ENCODE peak calls at places on chromosomes 7 and 10, in six cellular contexts. I is HFF-Myc, M is SK-N-SH, S is heart left ventricle, H is lower leg skin, A is tibial nerve. V is an unnamed sample.

GRCh38 chr10:125911145-125911544 is 14.8 kb downstream of the FANK1 start:
- DNase-seq in I (no peak), M (no peak), S (no peak), H (no peak), A (no peak), V (no peak)

GRCh38 chr7:138864667-138865066 is 66.7 kb upstream of the ATP6V0A4 start:
- DNase-seq in I (peak; percentile 31), M (no peak), S (no peak), H (peak; percentile 52), A (no peak), V (no peak)

GRCh38 chr10:26475448-26475847 is 37.3 kb downstream of the APBB1IP start:
- DNase-seq in I (no peak), M (no peak), S (no peak), H (no peak), A (no peak), V (no peak)

GRCh38 chr10:5528989-5529701 is 4.4 kb downstream of the CALML3 start:
- DNase-seq in I (no peak), M (no peak), S (no peak), H (no peak), A (no peak), V (no peak)

GRCh38 chr10:6694447-6695155 is 114.5 kb upstream of the PRKCQ start:
- DNase-seq in I (no peak), M (no peak), S (no peak), H (no peak), A (no peak), V (no peak)

GRCh38 chr7:96426027-96426426 is 104.1 kb upstream of the SLC25A13 start:
- DNase-seq in I (no peak), M (no peak), S (no peak), H (no peak), A (no peak), V (no peak)

GRCh38 chr7:158096582-158096981 is 491.0 kb downstream of the PTPRN2 start:
- DNase-seq in I (no peak), M (no peak), S (no peak), H (no peak), A (no peak), V (peak; percentile 59)

GRCh38 chr10:48455055-48455391 is 148.5 kb downstream of the MAPK8 start:
- DNase-seq in I (no peak), M (no peak), S (no peak), H (no peak), A (no peak), V (peak; percentile 66)

GRCh38 chr7:5510426-5511045 is 86.9 kb upstream of the TNRC18 start:
- DNase-seq in I (no peak), M (no peak), S (no peak), H (no peak), A (no peak), V (no peak)

GRCh38 chr7:81618400-81619014 is 151.3 kb downstream of the HGF start:
- DNase-seq in I (peak; percentile 85), M (no peak), S (no peak), H (no peak), A (no peak), V (no peak)

GRCh38 chr7:11472646-11473045 is 359.4 kb downstream of the THSD7A start:
- DNase-seq in I (no peak), M (no peak), S (no peak), H (no peak), A (no peak), V (no peak)

GRCh38 chr10:97708976-97709745 is 4.4 kb upstream of the MARVELD1 start:
- DNase-seq in I (no peak), M (peak; percentile 58), S (peak; percentile 51), H (peak; percentile 83), A (peak; percentile 94), V (peak; percentile 88)

GRCh38 chr7:129351320-129351719 is 82.9 kb upstream of the STRIP2 start:
- DNase-seq in I (no peak), M (no peak), S (no peak), H (no peak), A (no peak), V (no peak)

GRCh38 chr7:155913719-155914118 is 101.5 kb upstream of the SHH start:
- DNase-seq in I (no peak), M (no peak), S (no peak), H (no peak), A (no peak), V (no peak)

GRCh38 chr7:142603870-142604448 is 145.3 kb upstream of the PRSS1 start:
- DNase-seq in I (peak; percentile 64), M (peak; percentile 81), S (no peak), H (no peak), A (peak; percentile 69), V (no peak)

GRCh38 chr10:119209736-119210355 is 2.5 kb downstream of the GRK5 start:
- DNase-seq in I (no peak), M (no peak), S (no peak), H (no peak), A (no peak), V (no peak)

GRCh38 chr7:2032876-2033407 is 199.8 kb downstream of the MAD1L1 start:
- DNase-seq in I (no peak), M (peak; percentile 26), S (no peak), H (no peak), A (no peak), V (no peak)

DNA sequence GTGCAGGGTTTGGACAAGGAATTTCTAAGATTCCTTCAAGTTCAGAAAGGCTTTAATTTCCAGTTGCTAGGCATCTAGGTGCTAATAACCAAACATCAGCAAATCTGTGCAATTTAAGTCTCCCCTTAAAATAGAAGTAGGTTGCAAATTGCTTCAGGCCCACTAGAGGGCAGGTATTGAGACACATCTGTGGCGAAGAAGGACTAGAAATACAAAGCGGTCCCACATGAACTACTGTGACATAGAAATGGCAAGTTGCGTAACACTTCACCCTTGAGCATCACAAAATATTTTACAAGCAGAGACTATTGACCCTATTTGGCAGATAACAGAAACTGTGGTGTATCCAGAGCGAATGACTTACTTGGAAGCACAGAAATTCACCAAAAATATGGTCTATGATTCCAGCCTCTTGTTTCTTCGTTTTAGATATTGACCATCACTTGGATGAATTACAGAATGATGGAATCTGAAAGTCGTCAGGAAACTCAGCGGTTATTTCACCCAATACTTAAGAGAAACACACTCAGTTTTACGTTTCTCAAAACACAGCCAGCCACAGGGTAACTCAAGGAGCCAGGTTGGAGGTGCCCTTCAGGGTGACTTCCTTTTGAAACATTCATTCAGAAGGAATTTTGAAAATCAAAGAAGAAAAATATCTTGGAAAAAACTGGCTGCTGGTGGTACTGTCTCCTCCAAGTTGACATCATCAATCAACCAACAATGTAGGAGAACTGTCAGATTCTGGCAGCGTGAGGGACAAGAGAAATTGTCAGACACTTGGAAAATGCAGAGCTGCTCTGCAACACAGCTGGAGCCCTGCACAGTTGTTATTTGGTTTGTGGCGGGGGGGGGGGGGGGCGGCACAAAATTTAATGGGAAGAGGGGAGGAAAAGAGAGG is 256.3 kb upstream of the MINDY3 start:
- DNase-seq in I (no peak), M (peak; percentile 30), S (no peak), H (peak; percentile 25), A (no peak), V (no peak)
- TF ChIP-seq CTCF in I (peak; percentile 28), M (peak; percentile 37), S (peak; percentile 54), H (no peak), A (no peak), V (peak; percentile 55)

DNA sequence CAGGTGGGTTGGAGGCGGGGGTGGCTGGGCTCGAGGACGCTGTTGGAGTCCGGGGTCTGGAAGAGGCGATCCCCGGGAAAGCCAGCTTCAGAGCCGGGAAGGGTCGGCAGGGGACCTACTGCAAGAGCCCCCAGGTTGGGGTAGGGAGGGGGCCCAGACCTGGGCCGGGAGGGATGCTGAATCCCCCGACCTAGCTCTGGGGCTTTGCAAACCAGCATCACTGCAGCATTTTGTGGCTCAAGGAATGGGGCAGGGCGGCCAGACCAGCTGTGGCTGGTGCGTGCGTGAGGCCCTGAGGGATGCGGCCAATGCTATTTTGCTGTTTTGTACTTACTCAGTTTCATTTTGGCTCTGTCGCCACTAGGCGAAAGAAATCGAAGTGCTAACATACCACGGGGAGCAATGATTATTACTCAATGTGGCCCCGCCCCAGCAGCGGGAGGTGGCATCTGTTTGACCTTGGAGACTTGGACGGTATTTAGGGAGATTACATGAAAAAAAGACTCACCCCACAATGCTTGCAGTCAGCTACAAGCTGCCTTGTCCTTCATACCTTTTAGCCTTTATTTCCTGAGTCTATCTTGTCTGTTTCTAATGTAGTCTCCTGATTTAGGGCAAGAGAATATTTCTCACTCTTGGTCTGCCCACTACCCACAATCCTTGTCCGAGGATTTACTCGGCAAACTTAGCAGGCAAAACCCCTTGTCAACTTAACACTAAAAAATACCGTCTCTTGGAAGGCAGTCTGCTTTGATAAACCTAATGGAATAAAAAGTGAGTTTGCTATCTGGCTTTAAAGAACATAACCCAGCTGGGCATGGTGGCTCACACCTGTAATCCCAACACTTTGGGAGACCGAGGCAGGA is 16.2 kb downstream of the HSPB1 start:
- DNase-seq in I (no peak), M (peak; percentile 79), S (peak; percentile 76), H (peak; percentile 88), A (peak; percentile 86), V (peak; percentile 88)
- TF ChIP-seq CTCF in I (no peak), M (peak; percentile 52), S (peak; percentile 42), H (no peak), A (peak; percentile 63), V (peak; percentile 53)

GRCh38 chr7:121126801-121127534 is 138.5 kb downstream of the CPED1 start:
- DNase-seq in I (no peak), M (peak; percentile 4), S (no peak), H (no peak), A (no peak), V (no peak)
- TF ChIP-seq CTCF in I (no peak), M (peak; percentile 62), S (peak; percentile 36), H (no peak), A (no peak), V (peak; percentile 68)

GRCh38 chr10:68829494-68829893 is 2.2 kb downstream of the STOX1 start:
- DNase-seq in I (no peak), M (no peak), S (no peak), H (no peak), A (no peak), V (no peak)

GRCh38 chr10:68828833-68829232 is 1.5 kb downstream of the STOX1 start:
- DNase-seq in I (no peak), M (no peak), S (no peak), H (no peak), A (no peak), V (no peak)

GRCh38 chr10:68829952-68830351 is 2.6 kb downstream of the STOX1 start:
- DNase-seq in I (no peak), M (no peak), S (no peak), H (no peak), A (no peak), V (no peak)

GRCh38 chr10:68831961-68832455 is 4.7 kb downstream of the STOX1 start:
- DNase-seq in I (no peak), M (no peak), S (no peak), H (no peak), A (no peak), V (no peak)

DNA sequence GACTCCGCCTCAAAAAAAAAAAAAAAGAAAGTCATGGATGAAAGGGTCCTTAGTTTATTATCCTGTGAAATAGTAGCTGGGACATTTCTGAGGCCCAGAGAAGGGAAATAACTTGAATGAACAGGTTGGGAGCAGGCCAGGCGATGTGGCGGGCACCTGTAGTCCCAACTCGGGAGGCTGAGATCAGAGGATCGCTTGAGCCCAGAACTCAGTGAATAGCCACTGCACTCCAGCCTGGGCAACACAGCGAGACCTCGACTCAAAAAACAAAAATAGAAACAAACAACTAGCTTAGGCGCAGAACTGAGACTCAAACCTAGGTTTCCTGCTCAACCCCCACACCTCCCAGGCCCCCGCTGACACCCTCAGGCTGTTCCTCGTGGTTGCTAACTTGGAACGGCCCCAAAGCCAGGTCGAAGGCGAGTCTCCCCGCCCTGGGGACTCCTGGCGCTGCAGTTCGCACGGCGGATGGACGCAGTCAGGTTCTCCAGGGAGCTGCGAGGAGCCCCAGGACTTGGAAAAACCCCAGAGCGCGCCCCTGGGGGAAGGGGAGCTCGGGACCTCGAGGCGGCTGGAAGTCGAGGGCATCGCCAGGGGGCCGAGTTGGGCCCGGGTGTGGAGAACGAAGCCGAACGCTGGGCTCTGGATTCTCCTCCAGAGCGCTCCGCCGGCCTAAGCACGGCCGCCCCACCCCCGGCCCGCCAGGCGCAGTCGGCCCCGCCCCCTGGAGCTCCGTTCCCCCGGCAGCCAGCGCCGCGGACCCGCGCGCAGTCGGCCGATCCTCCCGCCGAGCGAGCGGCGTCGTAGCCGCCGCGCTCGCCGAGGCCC is at the start of gene STOX1:
- DNase-seq in I (no peak), M (peak; percentile 94), S (peak; percentile 32), H (no peak), A (no peak), V (peak; percentile 86)
- TF ChIP-seq CTCF in I (no peak), M (no peak), S (no peak), H (no peak), A (no peak), V (peak; percentile 8)

V was measured in osteocyte.